ENCODE peak calls at places on chromosome 4, in six cellular contexts. P is left lung, I is BE2C, J is colonic mucosa, W is fibroblast of mammary gland, Y is AG10803. O is an unnamed sample.

GRCh38 chr4:8732681-8733243 is 138.9 kb downstream of the HMX1 start:
- DNase-seq in I (no peak), J (no peak), Y (no peak), P (peak), W (no peak), O (no peak)

GRCh38 chr4:112031712-112032328 is 113.4 kb upstream of the FAM241A start:
- DNase-seq in I (peak), P (no peak), W (peak), J (peak), Y (peak), O (peak)

GRCh38 chr4:81648576-81649272 is 177.0 kb upstream of the RASGEF1B start:
- DNase-seq in I (no peak), Y (no peak), W (no peak), P (peak), J (no peak), O (peak)

GRCh38 chr4:24642941-24643628 is 58.7 kb upstream of the DHX15 start:
- DNase-seq in J (peak), W (peak), I (no peak), Y (peak), P (no peak), O (no peak)

GRCh38 chr4:84573738-84574720 is 8.9 kb upstream of the CDS1 start:
- DNase-seq in I (no peak), Y (no peak), J (no peak), W (peak), P (no peak), O (no peak)

GRCh38 chr4:123121241-123121907 is 199.0 kb upstream of the NUDT6 start:
- DNase-seq in I (no peak), P (no peak), Y (no peak), W (peak), J (no peak), O (no peak)

GRCh38 chr4:158778712-158779111 is 9.9 kb downstream of the FNIP2 start:
- DNase-seq in J (peak), P (peak), W (no peak), Y (no peak), I (no peak), O (peak)

GRCh38 chr4:38177792-38178665 is 217.8 kb downstream of the PTTG2 start:
- DNase-seq in J (peak), I (no peak), P (peak), W (peak), Y (peak), O (peak)

GRCh38 chr4:69485130-69485529 is 10.6 kb downstream of the UGT2B4 start:
- DNase-seq in I (no peak), J (no peak), W (no peak), P (no peak), Y (no peak), O (no peak)

GRCh38 chr4:104897297-104897645 is 249.4 kb upstream of the TET2 start:
- DNase-seq in J (no peak), P (no peak), Y (no peak), I (no peak), W (peak), O (no peak)

GRCh38 chr4:23904639-23905061 is 14.8 kb upstream of the PPARGC1A start:
- DNase-seq in I (no peak), Y (no peak), W (no peak), P (no peak), J (no peak), O (no peak)

GRCh38 chr4:139655116-139655515 is 10.5 kb upstream of the MGST2 start:
- DNase-seq in W (peak), J (no peak), Y (peak), I (peak), P (no peak), O (no peak)

GRCh38 chr4:48710446-48711209 is 69.5 kb downstream of the FRYL start:
- DNase-seq in W (peak), J (no peak), I (no peak), P (no peak), Y (no peak), O (no peak)

GRCh38 chr4:82786004-82786400 is 12.6 kb downstream of the SCD5 start:
- DNase-seq in W (peak), Y (no peak), J (no peak), P (no peak), I (no peak), O (no peak)

DNA sequence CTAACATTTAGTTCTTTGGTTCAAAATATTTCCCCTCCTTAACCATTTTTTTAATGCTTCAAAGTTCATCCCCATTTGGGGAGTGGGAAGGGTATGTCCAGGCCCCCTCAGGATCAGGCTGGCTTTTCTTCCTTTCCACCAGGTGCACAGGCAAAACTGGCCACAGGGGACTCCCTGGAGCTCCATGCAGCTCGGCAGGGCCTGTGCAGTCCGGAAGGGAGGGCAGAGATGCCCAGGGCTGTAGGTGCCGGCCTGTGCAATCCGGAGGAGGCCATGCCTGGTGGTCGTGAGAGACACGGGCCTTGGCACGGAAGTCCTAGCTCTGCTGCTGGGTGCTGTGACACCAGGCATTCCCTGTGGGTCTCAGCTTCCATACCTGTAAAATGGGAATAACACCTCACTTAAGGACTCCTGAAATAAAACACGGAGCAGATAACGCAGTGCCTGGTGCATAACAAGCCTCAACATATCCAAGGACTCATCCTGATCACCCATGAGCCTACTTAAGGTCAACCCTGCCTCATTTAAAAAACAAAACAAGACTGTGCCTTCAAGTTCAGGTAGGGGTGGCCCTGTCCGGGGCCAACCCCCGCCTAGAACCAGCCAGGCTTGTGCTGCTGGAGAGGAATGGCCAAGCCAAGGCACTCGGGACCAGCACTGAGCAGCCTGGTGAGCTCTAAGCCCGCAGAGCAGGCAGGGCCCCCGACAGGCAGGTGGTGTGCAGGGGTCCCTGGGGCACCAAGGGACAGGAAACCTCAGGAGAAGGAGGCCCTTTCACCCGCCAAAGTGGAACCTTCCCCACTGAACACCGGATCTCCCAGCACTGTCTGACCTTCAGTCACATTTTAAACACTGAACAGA is 21.2 kb upstream of the CYP4V2 start:
- DNase-seq in J (no peak), P (no peak), W (no peak), I (no peak), Y (no peak), O (no peak)
- TF ChIP-seq CTCF in J (no peak), P (no peak), W (no peak), I (peak), Y (no peak), O (no peak)

GRCh38 chr4:184400375-184400870 is 73.9 kb downstream of the IRF2 start:
- DNase-seq in J (no peak), I (no peak), W (peak), P (no peak), Y (peak), O (no peak)
- TF ChIP-seq CTCF in J (no peak), I (no peak), W (peak), P (no peak), Y (peak), O (no peak)

DNA sequence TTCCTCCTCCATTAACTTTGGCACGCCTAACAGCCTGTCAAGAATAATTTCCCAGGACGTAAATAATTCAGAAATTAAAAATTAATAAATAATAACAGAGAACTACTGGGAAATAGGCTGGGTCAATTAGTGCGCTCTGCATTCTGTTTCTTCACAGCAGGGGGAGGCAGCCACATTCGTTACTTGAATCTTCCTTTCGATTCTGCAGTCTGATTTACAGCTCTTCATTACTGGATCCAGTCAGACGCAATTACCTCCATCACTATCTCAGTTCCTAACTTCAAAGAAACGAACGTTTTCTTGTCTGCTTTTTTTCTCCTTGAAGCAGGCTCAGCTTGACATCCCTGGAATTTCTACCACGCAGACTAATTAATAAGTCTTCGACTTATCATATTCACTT is 9.0 kb upstream of the RPL34 start:
- DNase-seq in P (no peak), I (no peak), W (peak), Y (peak), J (no peak), O (no peak)
- TF ChIP-seq CTCF in P (no peak), I (peak), W (peak), Y (peak), J (no peak), O (no peak)

DNA sequence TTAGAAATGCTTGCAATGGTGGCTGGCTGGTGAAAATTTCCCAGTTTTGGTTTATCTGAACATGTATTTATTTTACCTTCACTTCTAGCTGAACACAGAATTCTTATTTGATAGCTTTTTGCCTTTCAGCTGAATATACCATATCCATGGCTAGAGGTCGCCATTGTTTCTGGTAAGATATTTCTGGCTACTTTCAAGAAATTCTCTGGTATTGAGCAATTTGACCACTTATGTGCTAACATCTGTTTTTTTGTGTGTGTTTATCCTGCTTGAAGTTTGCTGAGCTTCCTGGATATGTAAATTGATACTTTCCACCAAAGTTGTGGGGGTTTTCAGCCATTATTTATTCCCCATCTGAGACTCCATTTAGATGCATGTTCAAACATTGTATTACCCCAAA is 75.4 kb downstream of the FBXW7 start:
- DNase-seq in W (peak), P (no peak), J (no peak), I (no peak), Y (peak), O (no peak)
- TF ChIP-seq CTCF in W (peak), P (peak), J (no peak), I (peak), Y (peak), O (no peak)

DNA sequence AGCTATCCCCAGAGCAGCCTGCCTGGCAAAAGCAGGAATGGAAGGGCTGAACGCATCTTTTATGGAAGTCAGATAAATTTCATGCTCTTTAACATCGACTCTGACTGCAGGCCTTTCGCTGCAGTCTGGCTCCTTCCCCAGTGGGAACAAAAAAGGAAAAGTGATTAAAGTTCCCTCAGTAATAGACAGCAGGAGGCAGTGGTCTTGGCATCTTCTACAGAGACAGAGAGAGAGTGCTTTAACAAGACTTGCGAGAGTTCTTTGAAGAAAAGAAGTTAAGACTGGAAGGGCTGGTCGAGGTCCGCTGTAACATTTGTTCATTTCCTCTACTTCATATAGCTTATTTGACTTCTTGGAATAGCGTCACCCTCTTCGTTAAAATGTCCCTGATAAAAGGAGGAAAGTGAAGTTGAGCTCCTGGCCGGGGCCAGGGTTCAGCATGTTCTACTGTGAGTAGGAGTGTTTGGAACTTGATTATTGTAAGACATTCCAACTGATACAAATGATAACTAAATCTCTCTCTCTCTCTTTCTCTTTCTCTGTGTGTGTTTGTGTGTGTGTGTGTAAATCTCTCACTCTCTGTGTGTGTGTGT is 179.8 kb downstream of the SLIT2 start:
- DNase-seq in Y (no peak), I (no peak), J (no peak), W (peak), P (no peak), O (no peak)
- TF ChIP-seq CTCF in Y (no peak), I (peak), J (no peak), W (peak), P (no peak), O (no peak)

GRCh38 chr4:186725422-186726149 is 1.9 kb upstream of the FAT1 start:
- DNase-seq in Y (peak), J (peak), W (peak), I (peak), P (peak), O (peak)
- TF ChIP-seq CTCF in Y (peak), J (peak), W (peak), I (peak), P (no peak), O (peak)

GRCh38 chr4:1309261-1310010 is 19.7 kb downstream of the MAEA start:
- DNase-seq in J (peak), P (peak), Y (peak), W (peak), I (peak), O (peak)
- TF ChIP-seq CTCF in J (no peak), P (no peak), Y (no peak), W (no peak), I (no peak), O (no peak)

GRCh38 chr4:113762061-113762850 is 718 bp upstream of the CAMK2D start:
- DNase-seq in I (peak), P (peak), Y (peak), W (peak), J (peak), O (peak)
- TF ChIP-seq CTCF in I (no peak), P (no peak), Y (peak), W (no peak), J (no peak), O (peak)

GRCh38 chr4:19026281-19026680 is 1004.7 kb upstream of the LCORL start:
- DNase-seq in J (no peak), Y (no peak), W (no peak), P (no peak), I (no peak), O (no peak)

GRCh38 chr4:19025031-19025430 is 1003.5 kb upstream of the LCORL start:
- DNase-seq in I (no peak), W (no peak), P (no peak), Y (no peak), J (no peak), O (no peak)

GRCh38 chr4:19024047-19024446 is 1002.5 kb upstream of the LCORL start:
- DNase-seq in W (no peak), Y (no peak), P (no peak), J (no peak), I (no peak), O (no peak)

GRCh38 chr4:19021617-19022016 is 1000.1 kb upstream of the LCORL start:
- DNase-seq in Y (no peak), W (no peak), P (no peak), I (no peak), J (no peak), O (no peak)
- TF ChIP-seq CTCF in Y (no peak), W (no peak), P (no peak), I (no peak), J (no peak), O (no peak)

DNA sequence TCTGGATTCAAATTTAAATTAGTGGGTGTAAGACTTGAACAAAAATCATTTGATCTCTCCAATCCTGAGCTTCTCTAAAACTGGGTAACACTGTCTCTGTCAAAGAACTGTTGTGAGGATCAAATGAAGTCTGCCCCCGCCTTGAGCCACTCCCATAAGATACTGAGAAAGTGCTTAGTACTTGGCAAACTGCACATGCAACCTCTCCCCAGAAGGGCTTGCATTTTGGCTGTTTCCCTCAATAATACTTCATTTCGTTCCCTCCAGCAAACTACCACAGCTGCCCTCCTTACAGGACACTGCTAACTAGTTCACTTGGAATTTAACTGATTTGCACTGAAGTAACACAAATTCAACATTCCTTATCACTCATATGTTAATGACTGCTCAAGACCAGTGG is 79.8 kb downstream of the APBB2 start:
- DNase-seq in J (no peak), I (no peak), W (no peak), P (no peak), Y (peak), O (no peak)
- TF ChIP-seq CTCF in J (no peak), I (no peak), W (no peak), P (no peak), Y (no peak), O (no peak)

O was measured in transverse colon.